ENCODE peak calls at places on chromosomes 5 and 9, in five cellular contexts. O, Y, B, N and M are unnamed samples.

GRCh38 chr5:98772415-98773213 is 849 bp upstream of the RGMB start:
- DNase-seq in O (peak; percentile 91), Y (peak; percentile 82), B (peak; percentile 86), N (no peak), M (peak; percentile 93)

GRCh38 chr5:159953609-159954008 is 37.3 kb downstream of the ADRA1B start:
- DNase-seq in O (no peak), Y (no peak), B (no peak), N (no peak), M (peak; percentile 64)

GRCh38 chr5:159183247-159183646 is 26.1 kb downstream of the RNF145 start:
- DNase-seq in O (no peak), Y (no peak), B (no peak), N (no peak), M (no peak)

GRCh38 chr9:100472725-100473261 is at the start of gene TMEFF1:
- DNase-seq in O (no peak), Y (no peak), B (peak; percentile 49), N (peak; percentile 26), M (peak; percentile 94)

GRCh38 chr5:79843450-79844388 is 147.3 kb downstream of the MTX3 start:
- DNase-seq in O (no peak), Y (no peak), B (no peak), N (no peak), M (peak; percentile 22)

GRCh38 chr9:86069206-86069869 is 30.0 kb downstream of the GOLM1 start:
- DNase-seq in O (no peak), Y (no peak), B (no peak), N (no peak), M (no peak)

GRCh38 chr5:155926011-155926410 is 401.0 kb upstream of the SGCD start:
- DNase-seq in O (no peak), Y (no peak), B (no peak), N (peak; percentile 41), M (no peak)

GRCh38 chr9:119114681-119115080 is 254.6 kb downstream of the BRINP1 start:
- DNase-seq in O (no peak), Y (no peak), B (no peak), N (no peak), M (no peak)

GRCh38 chr5:145925803-145926202 is 10.6 kb upstream of the SH3RF2 start:
- DNase-seq in O (peak; percentile 34), Y (no peak), B (no peak), N (peak; percentile 52), M (no peak)

GRCh38 chr5:174623438-174624019 is 100.9 kb upstream of the MSX2 start:
- DNase-seq in O (no peak), Y (no peak), B (no peak), N (no peak), M (peak; percentile 7)

GRCh38 chr9:128987800-128988199 is 40.3 kb downstream of the NUP188 start:
- DNase-seq in O (peak; percentile 84), Y (no peak), B (no peak), N (peak; percentile 80), M (no peak)

GRCh38 chr5:54985301-54986268 is at the start of gene ESM1:
- DNase-seq in O (peak; percentile 51), Y (no peak), B (no peak), N (peak; percentile 87), M (no peak)

GRCh38 chr5:154878642-154879335 is 20.4 kb downstream of the CNOT8 start:
- DNase-seq in O (peak; percentile 7), Y (no peak), B (no peak), N (no peak), M (peak; percentile 36)

GRCh38 chr5:178098685-178099084 is 14.6 kb upstream of the N4BP3 start:
- DNase-seq in O (no peak), Y (no peak), B (no peak), N (no peak), M (no peak)

GRCh38 chr9:104987743-104988142 is 59.8 kb upstream of the ABCA1 start:
- DNase-seq in O (no peak), Y (no peak), B (no peak), N (no peak), M (no peak)

GRCh38 chr5:58759745-58760144 is 176.9 kb downstream of the RAB3C start:
- DNase-seq in O (peak; percentile 1), Y (no peak), B (no peak), N (no peak), M (no peak)

GRCh38 chr5:51604324-51604723 is 221.1 kb downstream of the ISL1 start:
- DNase-seq in O (no peak), Y (no peak), B (no peak), N (no peak), M (no peak)

GRCh38 chr9:27292646-27293045 is 4.3 kb downstream of the EQTN start:
- DNase-seq in O (no peak), Y (peak; percentile 76), B (no peak), N (peak; percentile 7), M (no peak)

GRCh38 chr9:73531658-73532057 is 380.0 kb downstream of the ANXA1 start:
- DNase-seq in O (no peak), Y (no peak), B (no peak), N (no peak), M (no peak)

GRCh38 chr9:38208206-38208901 is 139.3 kb upstream of the SHB start:
- DNase-seq in O (no peak), Y (no peak), B (no peak), N (no peak), M (no peak)

GRCh38 chr9:115593587-115594091 is 475.7 kb upstream of the TNC start:
- DNase-seq in O (peak; percentile 75), Y (no peak), B (no peak), N (peak; percentile 78), M (peak; percentile 63)

GRCh38 chr9:76927540-76928240 is 21.8 kb upstream of the PRUNE2 start:
- DNase-seq in O (no peak), Y (no peak), B (no peak), N (peak; percentile 31), M (no peak)

GRCh38 chr5:81626524-81626923 is 124.4 kb downstream of the SSBP2 start:
- DNase-seq in O (peak; percentile 74), Y (no peak), B (no peak), N (peak; percentile 90), M (no peak)

GRCh38 chr5:110032386-110032785 is 342.7 kb downstream of the MAN2A1 start:
- DNase-seq in O (no peak), Y (no peak), B (no peak), N (no peak), M (no peak)

GRCh38 chr5:91277840-91278239 is 105.3 kb downstream of the ARRDC3 start:
- DNase-seq in O (no peak), Y (no peak), B (no peak), N (no peak), M (no peak)

GRCh38 chr5:3142261-3143027 is 391.0 kb upstream of the IRX2 start:
- DNase-seq in O (no peak), Y (no peak), B (no peak), N (no peak), M (no peak)

GRCh38 chr9:129584136-129584535 is 36.8 kb downstream of the C9orf50 start:
- DNase-seq in O (peak; percentile 91), Y (peak; percentile 72), B (no peak), N (peak; percentile 85), M (peak; percentile 90)

GRCh38 chr5:14185336-14186131 is 42.4 kb downstream of the TRIO start:
- DNase-seq in O (peak; percentile 89), Y (no peak), B (no peak), N (peak; percentile 77), M (no peak)

GRCh38 chr9:132412089-132412488 is 2.1 kb downstream of the CFAP77 start:
- DNase-seq in O (peak; percentile 8), Y (no peak), B (no peak), N (no peak), M (peak; percentile 85)

GRCh38 chr9:6584881-6585597 is 60.5 kb downstream of the GLDC start:
- DNase-seq in O (peak; percentile 64), Y (no peak), B (no peak), N (peak; percentile 40), M (no peak)

GRCh38 chr5:167245871-167246270 is 1045.6 kb upstream of the WWC1 start:
- DNase-seq in O (no peak), Y (no peak), B (no peak), N (no peak), M (peak; percentile 48)

GRCh38 chr5:167241436-167242067 is 1049.9 kb upstream of the WWC1 start:
- DNase-seq in O (no peak), Y (no peak), B (no peak), N (no peak), M (no peak)

GRCh38 chr5:167248262-167248661 is 1043.2 kb upstream of the WWC1 start:
- DNase-seq in O (no peak), Y (no peak), B (no peak), N (no peak), M (no peak)

DNA sequence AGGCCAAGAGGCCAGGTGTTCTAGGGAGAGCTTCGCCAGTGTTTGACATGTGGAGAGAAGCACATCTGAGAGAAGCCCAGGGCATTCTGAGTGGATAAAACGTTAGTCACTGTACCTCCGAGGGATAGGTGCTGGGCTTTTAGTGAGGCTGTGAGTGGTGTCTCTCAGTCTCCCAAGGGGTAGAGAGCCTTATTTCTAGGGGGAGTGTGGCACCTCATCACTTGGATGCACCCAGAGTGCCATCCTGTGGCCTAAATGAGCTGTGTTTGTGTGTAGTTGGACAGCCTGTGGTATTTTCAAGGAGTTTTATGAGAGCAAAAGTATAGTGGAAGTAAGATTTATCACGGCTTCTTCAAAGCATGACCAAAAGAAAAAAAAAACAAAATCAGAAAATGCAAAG is 1046.9 kb upstream of the WWC1 start:
- DNase-seq in O (peak; percentile 52), Y (no peak), B (no peak), N (no peak), M (peak; percentile 73)
- TF ChIP-seq CTCF in O (no peak), Y (no peak), B (no peak), N (peak; percentile 28), M (peak; percentile 76)

DNA sequence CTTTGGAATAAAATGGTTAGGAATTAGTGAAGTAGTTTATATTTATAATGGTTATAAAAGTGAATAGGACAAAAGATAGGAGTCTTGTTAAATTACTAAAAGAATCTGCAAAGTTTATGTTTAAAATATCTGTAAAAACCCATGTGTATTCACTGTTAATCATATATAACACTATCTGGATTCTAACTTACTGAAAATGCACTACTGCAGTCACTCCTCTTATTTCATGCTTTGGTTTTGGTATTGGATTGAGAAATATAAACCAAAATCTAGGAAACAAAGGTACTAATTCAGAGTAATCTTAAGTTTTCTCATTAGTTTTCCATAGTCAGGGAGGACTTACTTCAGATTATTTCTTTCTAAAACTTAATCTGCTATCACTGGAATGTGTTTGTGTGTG is 49.5 kb downstream of the ST8SIA4 start:
- DNase-seq in O (no peak), Y (no peak), B (no peak), N (no peak), M (no peak)
- H3K4me1 ChIP-seq in O (no peaks in the 10 kb centered on the region), Y (no peaks in the 10 kb centered on the region), B (no peaks in the 10 kb centered on the region), N (no peaks in the 10 kb centered on the region), M (no peaks in the 10 kb centered on the region)

DNA sequence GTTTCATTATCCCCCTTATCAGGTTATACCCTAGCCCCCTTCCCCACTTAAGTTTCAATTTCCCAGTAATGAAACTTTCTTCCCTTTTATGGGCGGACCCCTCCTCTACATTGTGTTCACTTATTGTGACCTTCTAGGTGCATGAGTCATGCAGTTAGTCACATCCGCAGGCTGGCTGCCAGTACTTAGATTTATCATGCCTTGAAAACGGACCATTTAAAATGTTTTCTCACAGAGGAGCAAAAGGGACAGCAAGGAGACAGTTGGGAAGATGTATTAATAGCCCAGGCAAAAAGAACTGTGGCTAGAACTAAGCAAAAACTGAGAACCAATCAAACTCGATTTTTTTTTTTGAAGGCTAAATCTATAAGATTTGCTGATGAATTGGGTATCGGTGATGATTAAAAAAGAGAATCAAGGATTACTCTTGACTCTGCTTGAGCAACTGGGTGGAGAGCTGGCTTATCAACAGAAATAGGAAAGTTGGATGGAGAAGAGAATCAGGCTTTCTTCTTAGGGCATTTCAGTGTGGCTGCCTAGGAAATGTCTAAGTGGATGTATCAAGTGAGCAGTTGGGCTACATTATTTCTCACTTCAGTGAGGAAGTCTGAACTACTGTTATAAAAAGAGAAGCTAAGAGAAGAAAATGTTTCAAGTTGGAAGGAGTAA is 615.0 kb downstream of the HINT1 start:
- DNase-seq in O (peak; percentile 63), Y (no peak), B (no peak), N (no peak), M (no peak)
- H3K4me3 ChIP-seq in O (no peak overlapping the region), Y (no peak overlapping the region), B (no peak overlapping the region), N (no peak overlapping the region), M (no peak overlapping the region)

GRCh38 chr9:16496908-16497307 is 373.6 kb downstream of the BNC2 start:
- DNase-seq in O (no peak), Y (no peak), B (no peak), N (no peak), M (no peak)
- TF ChIP-seq CTCF in O (no peak), Y (no peak), B (no peak), N (no peak), M (peak; percentile 67)